ENCODE peak calls at places on chromosomes 2 and 18, in six cellular contexts. One of them, this sample, is unnamed.

GRCh38 chr2:155111070-155111469 is 412.6 kb downstream of the KCNJ3 start:
- DNase-seq in astrocyte of the cerebellum: no peak
- DNase-seq in transverse colon: no peak
- DNase-seq in cardiac muscle cell: no peak
- DNase-seq in fibroblast of mammary gland: no peak
- DNase-seq in lower lobe of right lung: no peak
- DNase-seq in this sample: no peak

GRCh38 chr2:235551965-235552364 is 58.1 kb downstream of the AGAP1 start:
- DNase-seq in fibroblast of mammary gland: peak
- DNase-seq in cardiac muscle cell: peak
- DNase-seq in astrocyte of the cerebellum: peak
- DNase-seq in transverse colon: peak
- DNase-seq in lower lobe of right lung: peak
- DNase-seq in this sample: peak

GRCh38 chr2:1947316-1947715 is 203.0 kb upstream of the PXDN start:
- DNase-seq in cardiac muscle cell: no peak
- DNase-seq in lower lobe of right lung: no peak
- DNase-seq in transverse colon: no peak
- DNase-seq in astrocyte of the cerebellum: no peak
- DNase-seq in fibroblast of mammary gland: no peak
- DNase-seq in this sample: no peak

GRCh38 chr2:237324446-237325236 is 89.3 kb downstream of the COL6A3 start:
- DNase-seq in cardiac muscle cell: peak
- DNase-seq in transverse colon: peak
- DNase-seq in fibroblast of mammary gland: peak
- DNase-seq in astrocyte of the cerebellum: no peak
- DNase-seq in lower lobe of right lung: no peak
- DNase-seq in this sample: no peak

GRCh38 chr18:79784965-79785770 is 12.6 kb upstream of the KCNG2 start:
- DNase-seq in lower lobe of right lung: peak
- DNase-seq in fibroblast of mammary gland: peak
- DNase-seq in astrocyte of the cerebellum: no peak
- DNase-seq in transverse colon: no peak
- DNase-seq in cardiac muscle cell: peak
- DNase-seq in this sample: no peak

GRCh38 chr2:64803776-64804175 is 150.1 kb upstream of the SERTAD2 start:
- DNase-seq in fibroblast of mammary gland: no peak
- DNase-seq in astrocyte of the cerebellum: no peak
- DNase-seq in cardiac muscle cell: no peak
- DNase-seq in lower lobe of right lung: no peak
- DNase-seq in transverse colon: no peak
- DNase-seq in this sample: no peak

GRCh38 chr2:127455566-127456493 is 37.6 kb downstream of the PROC start:
- DNase-seq in transverse colon: peak
- DNase-seq in fibroblast of mammary gland: no peak
- DNase-seq in lower lobe of right lung: no peak
- DNase-seq in cardiac muscle cell: no peak
- DNase-seq in astrocyte of the cerebellum: no peak
- DNase-seq in this sample: peak

GRCh38 chr2:161676902-161677496 is 52.8 kb downstream of the SLC4A10 start:
- DNase-seq in lower lobe of right lung: no peak
- DNase-seq in fibroblast of mammary gland: no peak
- DNase-seq in astrocyte of the cerebellum: no peak
- DNase-seq in cardiac muscle cell: no peak
- DNase-seq in transverse colon: no peak
- DNase-seq in this sample: no peak

GRCh38 chr2:106638043-106638442 is 150.9 kb downstream of the CD8B2 start:
- DNase-seq in astrocyte of the cerebellum: no peak
- DNase-seq in fibroblast of mammary gland: peak
- DNase-seq in lower lobe of right lung: no peak
- DNase-seq in cardiac muscle cell: peak
- DNase-seq in transverse colon: no peak
- DNase-seq in this sample: peak

GRCh38 chr2:178819992-178820391 is 12.8 kb upstream of the TTN start:
- DNase-seq in astrocyte of the cerebellum: no peak
- DNase-seq in cardiac muscle cell: no peak
- DNase-seq in fibroblast of mammary gland: peak
- DNase-seq in transverse colon: no peak
- DNase-seq in lower lobe of right lung: no peak
- DNase-seq in this sample: no peak

GRCh38 chr2:56191617-56192016 is 7.8 kb downstream of the CCDC85A start:
- DNase-seq in cardiac muscle cell: peak
- DNase-seq in transverse colon: no peak
- DNase-seq in lower lobe of right lung: no peak
- DNase-seq in fibroblast of mammary gland: peak
- DNase-seq in astrocyte of the cerebellum: peak
- DNase-seq in this sample: peak

GRCh38 chr2:135819211-135819610 is 17.8 kb downstream of the LCT start:
- DNase-seq in astrocyte of the cerebellum: no peak
- DNase-seq in fibroblast of mammary gland: peak
- DNase-seq in lower lobe of right lung: no peak
- DNase-seq in transverse colon: peak
- DNase-seq in cardiac muscle cell: peak
- DNase-seq in this sample: peak

GRCh38 chr2:133718688-133719201 is 150.5 kb upstream of the NCKAP5 start:
- DNase-seq in lower lobe of right lung: no peak
- DNase-seq in fibroblast of mammary gland: peak
- DNase-seq in transverse colon: no peak
- DNase-seq in astrocyte of the cerebellum: peak
- DNase-seq in cardiac muscle cell: peak
- DNase-seq in this sample: peak

GRCh38 chr18:49751427-49752094 is 61.8 kb downstream of the ACAA2 start:
- DNase-seq in transverse colon: no peak
- DNase-seq in cardiac muscle cell: no peak
- DNase-seq in astrocyte of the cerebellum: no peak
- DNase-seq in fibroblast of mammary gland: no peak
- DNase-seq in lower lobe of right lung: no peak
- DNase-seq in this sample: peak

GRCh38 chr2:205580591-205580990 is 101.7 kb upstream of the NRP2 start:
- DNase-seq in astrocyte of the cerebellum: peak
- DNase-seq in fibroblast of mammary gland: peak
- DNase-seq in transverse colon: no peak
- DNase-seq in cardiac muscle cell: peak
- DNase-seq in lower lobe of right lung: no peak
- DNase-seq in this sample: peak

GRCh38 chr2:162732946-162733698 is 105.4 kb downstream of the KCNH7 start:
- DNase-seq in cardiac muscle cell: no peak
- DNase-seq in fibroblast of mammary gland: no peak
- DNase-seq in transverse colon: peak
- DNase-seq in lower lobe of right lung: no peak
- DNase-seq in astrocyte of the cerebellum: no peak
- DNase-seq in this sample: peak

GRCh38 chr18:10530852-10531251 is 5.0 kb downstream of the NAPG start:
- DNase-seq in lower lobe of right lung: no peak
- DNase-seq in astrocyte of the cerebellum: no peak
- DNase-seq in transverse colon: no peak
- DNase-seq in fibroblast of mammary gland: peak
- DNase-seq in cardiac muscle cell: no peak
- DNase-seq in this sample: peak

GRCh38 chr2:8141079-8141762 is 540.6 kb upstream of the ID2 start:
- DNase-seq in cardiac muscle cell: no peak
- DNase-seq in transverse colon: peak
- DNase-seq in fibroblast of mammary gland: no peak
- DNase-seq in lower lobe of right lung: no peak
- DNase-seq in astrocyte of the cerebellum: no peak
- DNase-seq in this sample: no peak

GRCh38 chr2:27306657-27307544 is 1.3 kb downstream of the UCN start:
- DNase-seq in fibroblast of mammary gland: no peak
- DNase-seq in cardiac muscle cell: no peak
- DNase-seq in transverse colon: no peak
- DNase-seq in lower lobe of right lung: peak
- DNase-seq in astrocyte of the cerebellum: no peak
- DNase-seq in this sample: no peak

GRCh38 chr2:26410764-26411243 is 9.1 kb downstream of the DRC1 start:
- DNase-seq in fibroblast of mammary gland: no peak
- DNase-seq in transverse colon: no peak
- DNase-seq in lower lobe of right lung: no peak
- DNase-seq in astrocyte of the cerebellum: no peak
- DNase-seq in cardiac muscle cell: no peak
- DNase-seq in this sample: no peak

GRCh38 chr2:54212456-54212855 is 43.6 kb downstream of the TSPYL6 start:
- DNase-seq in transverse colon: no peak
- DNase-seq in lower lobe of right lung: no peak
- DNase-seq in fibroblast of mammary gland: peak
- DNase-seq in astrocyte of the cerebellum: peak
- DNase-seq in cardiac muscle cell: peak
- DNase-seq in this sample: peak

GRCh38 chr2:189633392-189633811 is 27.9 kb upstream of the ASNSD1 start:
- DNase-seq in astrocyte of the cerebellum: no peak
- DNase-seq in cardiac muscle cell: peak
- DNase-seq in fibroblast of mammary gland: peak
- DNase-seq in lower lobe of right lung: no peak
- DNase-seq in transverse colon: no peak
- DNase-seq in this sample: peak

GRCh38 chr2:6913415-6914157 is 3.6 kb upstream of the RNF144A start:
- DNase-seq in cardiac muscle cell: no peak
- DNase-seq in fibroblast of mammary gland: no peak
- DNase-seq in transverse colon: no peak
- DNase-seq in astrocyte of the cerebellum: no peak
- DNase-seq in lower lobe of right lung: no peak
- DNase-seq in this sample: no peak

GRCh38 chr2:170525566-170525900 is 189.6 kb upstream of the SP5 start:
- DNase-seq in transverse colon: peak
- DNase-seq in lower lobe of right lung: peak
- DNase-seq in astrocyte of the cerebellum: peak
- DNase-seq in cardiac muscle cell: peak
- DNase-seq in fibroblast of mammary gland: peak
- DNase-seq in this sample: peak

GRCh38 chr2:19508-19907 is 26.8 kb downstream of the FAM110C start:
- DNase-seq in astrocyte of the cerebellum: no peak
- DNase-seq in lower lobe of right lung: no peak
- DNase-seq in fibroblast of mammary gland: no peak
- DNase-seq in cardiac muscle cell: no peak
- DNase-seq in transverse colon: peak
- DNase-seq in this sample: no peak

GRCh38 chr18:39842042-39842791 is 2112.8 kb upstream of the PIK3C3 start:
- DNase-seq in astrocyte of the cerebellum: no peak
- DNase-seq in lower lobe of right lung: no peak
- DNase-seq in cardiac muscle cell: no peak
- DNase-seq in transverse colon: no peak
- DNase-seq in fibroblast of mammary gland: no peak
- DNase-seq in this sample: no peak

GRCh38 chr18:79798999-79799370 is 1.2 kb downstream of the KCNG2 start:
- DNase-seq in fibroblast of mammary gland: no peak
- DNase-seq in cardiac muscle cell: peak
- DNase-seq in astrocyte of the cerebellum: no peak
- DNase-seq in lower lobe of right lung: no peak
- DNase-seq in transverse colon: no peak
- DNase-seq in this sample: no peak

GRCh38 chr2:17995594-17995993 is 117.1 kb downstream of the KCNS3 start:
- DNase-seq in astrocyte of the cerebellum: no peak
- DNase-seq in lower lobe of right lung: no peak
- DNase-seq in cardiac muscle cell: no peak
- DNase-seq in transverse colon: no peak
- DNase-seq in fibroblast of mammary gland: no peak
- DNase-seq in this sample: no peak

GRCh38 chr2:227370087-227370486 is 9.0 kb downstream of the TM4SF20 start:
- DNase-seq in cardiac muscle cell: peak
- DNase-seq in fibroblast of mammary gland: no peak
- DNase-seq in lower lobe of right lung: no peak
- DNase-seq in transverse colon: no peak
- DNase-seq in astrocyte of the cerebellum: no peak
- DNase-seq in this sample: no peak

GRCh38 chr18:74897971-74898657 is 300.4 kb downstream of the ZNF407 start:
- DNase-seq in transverse colon: no peak
- DNase-seq in astrocyte of the cerebellum: peak
- DNase-seq in lower lobe of right lung: no peak
- DNase-seq in cardiac muscle cell: peak
- DNase-seq in fibroblast of mammary gland: peak
- DNase-seq in this sample: peak

GRCh38 chr2:84302513-84303412 is 156.3 kb downstream of the SUCLG1 start:
- DNase-seq in astrocyte of the cerebellum: peak
- DNase-seq in fibroblast of mammary gland: peak
- DNase-seq in transverse colon: peak
- DNase-seq in lower lobe of right lung: no peak
- DNase-seq in cardiac muscle cell: peak
- DNase-seq in this sample: peak
- TF ChIP-seq CTCF in astrocyte of the cerebellum: peak
- TF ChIP-seq CTCF in fibroblast of mammary gland: peak
- TF ChIP-seq CTCF in transverse colon: peak
- TF ChIP-seq CTCF in lower lobe of right lung: peak
- TF ChIP-seq CTCF in cardiac muscle cell: peak
- TF ChIP-seq CTCF in this sample: peak

GRCh38 chr18:25503567-25504081 is 151.7 kb upstream of the ZNF521 start:
- DNase-seq in transverse colon: peak
- DNase-seq in lower lobe of right lung: no peak
- DNase-seq in fibroblast of mammary gland: peak
- DNase-seq in cardiac muscle cell: peak
- DNase-seq in astrocyte of the cerebellum: peak
- DNase-seq in this sample: peak
- H3K4me3 ChIP-seq in transverse colon: peak
- H3K4me3 ChIP-seq in lower lobe of right lung: peak
- H3K4me3 ChIP-seq in fibroblast of mammary gland: peak
- H3K4me3 ChIP-seq in cardiac muscle cell: peak
- H3K4me3 ChIP-seq in astrocyte of the cerebellum: peak
- H3K4me3 ChIP-seq in this sample: peak

DNA sequence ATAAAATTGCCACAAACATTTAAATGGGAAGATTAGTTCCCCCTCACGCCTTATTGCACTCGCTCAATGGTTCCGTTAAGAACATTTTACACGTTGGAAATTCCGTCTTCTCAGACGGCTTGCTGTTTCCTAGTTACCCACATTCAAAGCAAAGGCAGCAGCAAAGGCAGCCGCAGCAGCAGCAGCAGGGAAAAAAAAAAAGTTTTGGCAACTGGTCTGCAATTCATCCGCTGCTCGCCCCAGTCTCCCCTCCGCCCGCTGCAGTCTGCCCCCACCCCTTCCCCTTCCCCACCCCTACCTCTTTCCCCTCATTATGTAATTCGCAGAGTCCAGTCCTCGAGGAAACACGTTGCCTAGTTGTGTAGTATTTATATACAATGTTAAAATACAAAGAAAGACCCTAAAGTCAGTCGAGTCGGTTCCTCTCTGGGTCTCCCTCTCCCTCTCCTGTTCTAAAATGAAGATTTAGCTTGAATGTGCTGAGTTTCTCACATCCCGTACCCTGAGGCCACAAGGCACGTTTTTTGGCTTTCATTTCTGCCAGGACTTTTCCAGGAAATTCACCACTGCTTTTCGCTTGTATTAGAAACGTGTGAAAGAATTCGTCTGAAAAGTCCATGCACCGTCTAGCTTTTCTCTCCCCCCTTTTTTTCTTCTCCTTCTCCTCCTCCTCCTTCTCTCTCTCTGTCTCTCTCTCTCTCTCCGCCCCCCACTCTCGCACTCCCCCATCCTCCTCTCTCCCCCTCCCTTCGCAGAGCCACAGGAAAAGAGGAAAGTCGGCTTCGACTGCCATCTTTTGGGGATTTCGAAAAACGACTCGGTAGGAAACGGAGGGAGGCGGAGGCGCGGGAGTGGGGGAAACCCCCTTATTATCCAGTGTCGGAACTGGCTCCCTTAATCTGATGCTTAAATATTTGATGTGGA is 140.0 kb downstream of the MEIS1 start:
- DNase-seq in fibroblast of mammary gland: peak
- DNase-seq in transverse colon: peak
- DNase-seq in cardiac muscle cell: peak
- DNase-seq in astrocyte of the cerebellum: peak
- DNase-seq in lower lobe of right lung: no peak
- DNase-seq in this sample: peak
- TF ChIP-seq CTCF in fibroblast of mammary gland: peak
- TF ChIP-seq CTCF in transverse colon: no peak
- TF ChIP-seq CTCF in cardiac muscle cell: peak
- TF ChIP-seq CTCF in astrocyte of the cerebellum: peak
- TF ChIP-seq CTCF in lower lobe of right lung: peak
- TF ChIP-seq CTCF in this sample: peak

GRCh38 chr2:30148850-30149249 is 2.0 kb downstream of the YPEL5 start:
- DNase-seq in lower lobe of right lung: no peak
- DNase-seq in astrocyte of the cerebellum: no peak
- DNase-seq in fibroblast of mammary gland: no peak
- DNase-seq in transverse colon: no peak
- DNase-seq in cardiac muscle cell: no peak
- DNase-seq in this sample: no peak
- H3K4me3 ChIP-seq in lower lobe of right lung: peak
- H3K4me3 ChIP-seq in astrocyte of the cerebellum: no peak
- H3K4me3 ChIP-seq in fibroblast of mammary gland: no peak
- H3K4me3 ChIP-seq in transverse colon: no peak
- H3K4me3 ChIP-seq in cardiac muscle cell: no peak
- H3K4me3 ChIP-seq in this sample: no peak